ENCODE peak calls at places on chromosome 16, in ten cellular contexts. V is body of pancreas; N is tibial nerve; W is endodermal cell; K is neural progenitor cell; R is small intestine; B is psoas muscle; C is naive thymus-derived CD4-positive, alpha-beta T cell; M is aorta; Q is CD8-positive, alpha-beta memory T cell. O is an unnamed sample.
A peak's percentile ranks its signal among the peaks of the same experiment; 100 is the strongest.

GRCh38 chr16:27724491-27724878 is 174.5 kb downstream of the KATNIP start:
- DNase-seq in V (peak; percentile 35), N (no peak), W (no peak), K (no peak), R (peak; percentile 29), B (no peak), C (no peak), M (no peak), Q (no peak), O (no peak)

GRCh38 chr16:11530171-11530940 is 56.4 kb downstream of the LITAF start:
- DNase-seq in V (no peak), N (no peak), W (peak; percentile 48), K (peak; percentile 12), R (no peak), B (no peak), C (no peak), M (no peak), Q (no peak), O (no peak)

GRCh38 chr16:19886061-19886792 is 1.6 kb upstream of the GPRC5B start:
- DNase-seq in V (peak; percentile 86), N (peak; percentile 75), W (peak; percentile 95), K (peak; percentile 81), R (peak; percentile 69), B (peak; percentile 85), C (peak; percentile 81), M (peak; percentile 79), Q (peak; percentile 65), O (peak; percentile 67)

GRCh38 chr16:1102921-1103648 is 7.0 kb upstream of the C1QTNF8 start:
- DNase-seq in V (peak; percentile 73), N (no peak), W (peak; percentile 91), K (peak; percentile 79), R (peak; percentile 31), B (peak; percentile 84), C (peak; percentile 66), M (no peak), Q (peak; percentile 58), O (peak; percentile 37)

GRCh38 chr16:67015317-67015731 is 13.6 kb upstream of the CBFB start:
- DNase-seq in V (no peak), N (peak; percentile 9), W (no peak), K (no peak), R (peak; percentile 51), B (no peak), C (no peak), M (no peak), Q (no peak), O (no peak)

GRCh38 chr16:55035037-55035436 is 104.4 kb downstream of the IRX5 start:
- DNase-seq in V (peak; percentile 71), N (no peak), W (peak; percentile 92), K (peak; percentile 80), R (peak; percentile 41), B (no peak), C (no peak), M (no peak), Q (no peak), O (peak; percentile 40)

GRCh38 chr16:11474617-11475291 is 112.0 kb downstream of the LITAF start:
- DNase-seq in V (no peak), N (no peak), W (no peak), K (peak; percentile 27), R (peak; percentile 64), B (no peak), C (no peak), M (no peak), Q (no peak), O (no peak)

GRCh38 chr16:4232541-4233386 is 9.1 kb downstream of the SRL start:
- DNase-seq in V (no peak), N (no peak), W (no peak), K (no peak), R (no peak), B (peak; percentile 85), C (no peak), M (no peak), Q (no peak), O (no peak)

GRCh38 chr16:81778861-81779539 is at the start of gene PLCG2:
- DNase-seq in V (peak; percentile 78), N (peak; percentile 22), W (peak; percentile 91), K (peak; percentile 90), R (peak; percentile 84), B (peak; percentile 76), C (peak; percentile 24), M (peak; percentile 85), Q (peak; percentile 73), O (peak; percentile 86)

GRCh38 chr16:4391635-4392381 is 20.2 kb downstream of the VASN start:
- DNase-seq in V (no peak), N (no peak), W (peak; percentile 86), K (peak; percentile 67), R (no peak), B (no peak), C (no peak), M (no peak), Q (no peak), O (no peak)

GRCh38 chr16:53159781-53160436 is 105.1 kb downstream of the CHD9 start:
- DNase-seq in V (no peak), N (no peak), W (peak; percentile 48), K (peak; percentile 65), R (peak; percentile 62), B (no peak), C (peak; percentile 45), M (no peak), Q (peak; percentile 43), O (peak; percentile 61)

GRCh38 chr16:88920618-88921602 is 54.5 kb upstream of the PABPN1L start:
- DNase-seq in V (peak; percentile 79), N (peak; percentile 61), W (no peak), K (no peak), R (no peak), B (peak; percentile 86), C (no peak), M (peak; percentile 83), Q (no peak), O (no peak)

GRCh38 chr16:74666010-74666421 is 661 bp downstream of the RFWD3 start:
- DNase-seq in V (no peak), N (no peak), W (no peak), K (no peak), R (no peak), B (no peak), C (no peak), M (no peak), Q (no peak), O (no peak)

GRCh38 chr16:86529160-86529559 is 18.8 kb downstream of the FOXF1 start:
- DNase-seq in V (no peak), N (no peak), W (no peak), K (no peak), R (no peak), B (peak; percentile 60), C (no peak), M (no peak), Q (no peak), O (no peak)

GRCh38 chr16:1295465-1295864 is 14.0 kb upstream of the UBE2I start:
- DNase-seq in V (no peak), N (no peak), W (peak; percentile 82), K (no peak), R (no peak), B (no peak), C (no peak), M (no peak), Q (no peak), O (no peak)

DNA sequence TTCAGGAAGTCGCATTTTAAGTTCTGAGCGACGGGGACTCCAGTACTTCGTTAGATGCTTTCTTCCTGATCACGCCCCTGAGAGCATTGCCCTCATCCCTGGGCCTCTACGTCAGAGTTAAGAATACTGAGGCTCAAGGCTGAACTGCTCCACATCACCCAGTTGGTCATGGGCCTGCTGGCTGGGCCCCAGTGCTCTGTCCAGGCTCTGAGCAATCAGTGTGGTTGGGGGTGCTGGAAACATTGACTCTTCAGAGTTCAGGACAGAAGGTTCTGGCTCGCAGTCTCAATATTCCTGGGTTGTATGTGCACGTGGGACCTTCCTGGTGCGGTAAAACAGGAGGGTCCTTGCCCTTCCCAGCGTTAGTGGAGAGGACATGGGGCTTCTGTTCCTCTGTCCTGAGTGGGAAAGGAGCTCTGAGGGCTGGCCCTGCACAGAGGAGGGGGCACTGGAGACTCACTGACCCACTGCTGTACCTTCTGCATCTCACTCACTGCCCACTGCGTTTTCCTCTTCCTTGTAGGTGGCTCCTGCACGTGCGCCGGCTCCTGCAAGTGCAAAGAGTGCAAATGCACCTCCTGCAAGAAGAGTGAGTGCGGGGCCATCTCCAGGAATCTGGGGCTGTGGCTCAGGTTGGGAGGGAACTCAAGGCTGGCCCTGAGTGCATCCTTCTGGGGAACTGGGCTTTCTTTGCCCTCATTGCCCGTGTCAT is 518 bp downstream of the MT1E start:
- DNase-seq in V (peak; percentile 76), N (no peak), W (peak; percentile 71), K (no peak), R (peak; percentile 48), B (peak; percentile 91), C (no peak), M (peak; percentile 82), Q (no peak), O (no peak)
- H3K4me3 ChIP-seq in V (peak overlapping the region; percentile 40), N (peak overlapping the region; percentile 65), W (no peak overlapping the region), K (peak overlapping the region; percentile 54), R (peak overlapping the region; percentile 64), B (peak overlapping the region; percentile 85), C (peak overlapping the region; percentile 54), M (peak overlapping the region; percentile 71), Q (peak overlapping the region; percentile 76), O (peak overlapping the region; percentile 43)

GRCh38 chr16:49838361-49838638 is 17.6 kb downstream of the ZNF423 start:
- DNase-seq in V (no peak), N (no peak), W (no peak), K (no peak), R (no peak), B (no peak), C (no peak), M (no peak), Q (no peak), O (no peak)
- H3K4me1 ChIP-seq in V (peaks cover 21% of the 10 kb centered on the region), N (no peaks in the 10 kb centered on the region), W (peaks cover 23% of the 10 kb centered on the region), K (peaks cover 47% of the 10 kb centered on the region), R (no peaks in the 10 kb centered on the region), B (peaks cover 82% of the 10 kb centered on the region), C (no peaks in the 10 kb centered on the region), M (no peaks in the 10 kb centered on the region), Q (no peaks in the 10 kb centered on the region), O (peaks cover 12% of the 10 kb centered on the region)

GRCh38 chr16:68338326-68339119 is 27.7 kb downstream of the PRMT7 start:
- DNase-seq in V (no peak), N (no peak), W (no peak), K (no peak), R (no peak), B (no peak), C (no peak), M (no peak), Q (no peak), O (no peak)
- H3K36me3 ChIP-seq in V (no peaks in the 10 kb centered on the region), N (peaks cover 11% of the 10 kb centered on the region), W (peaks cover 74% of the 10 kb centered on the region), K (no peaks in the 10 kb centered on the region), R (peaks cover 4% of the 10 kb centered on the region), B (peaks cover 8% of the 10 kb centered on the region), C (peaks cover 95% of the 10 kb centered on the region), M (peaks cover 5% of the 10 kb centered on the region), Q (peaks cover 40% of the 10 kb centered on the region), O (peaks cover 81% of the 10 kb centered on the region)

GRCh38 chr16:3035289-3035971 is 1.3 kb downstream of the BICDL2 start:
- DNase-seq in V (peak; percentile 94), N (no peak), W (peak; percentile 48), K (no peak), R (no peak), B (no peak), C (no peak), M (no peak), Q (no peak), O (no peak)
- H3K4me3 ChIP-seq in V (peak overlapping the region; percentile 52), N (no peak overlapping the region), W (no peak overlapping the region), K (no peak overlapping the region), R (peak overlapping the region; percentile 75), B (no peak overlapping the region), C (no peak overlapping the region), M (no peak overlapping the region), Q (no peak overlapping the region), O (no peak overlapping the region)